ENCODE peak calls at places on chromosome 13, in four cellular contexts. M, J, A and H are unnamed samples.

GRCh38 chr13:20873348-20873747 is 29.2 kb downstream of the XPO4 start:
- ATAC-seq in A (no peak), M (no peak), J (no peak), H (no peak)

GRCh38 chr13:27038323-27038722 is 133.3 kb downstream of the USP12 start:
- ATAC-seq in J (no peak), M (no peak), A (no peak), H (no peak)

GRCh38 chr13:82800391-82800790 is 1081.9 kb downstream of the SLITRK1 start:
- ATAC-seq in A (no peak), J (no peak), M (no peak), H (no peak)

GRCh38 chr13:101712026-101712348 is 259.5 kb downstream of the ITGBL1 start:
- ATAC-seq in A (no peak), J (peak), M (no peak), H (peak)

GRCh38 chr13:41502676-41503075 is 45.3 kb downstream of the RGCC start:
- ATAC-seq in M (no peak), J (no peak), A (no peak), H (no peak)

GRCh38 chr13:66780814-66781213 is 449.3 kb downstream of the PCDH9 start:
- ATAC-seq in A (no peak), M (no peak), J (no peak), H (no peak)

GRCh38 chr13:28609381-28609780 is 49.5 kb upstream of the POMP start:
- ATAC-seq in J (no peak), M (no peak), A (no peak), H (no peak)

GRCh38 chr13:109836629-109837607 is 50.5 kb upstream of the IRS2 start:
- ATAC-seq in J (no peak), A (no peak), M (no peak), H (no peak)

GRCh38 chr13:45691251-45691650 is 10.9 kb upstream of the CBY2 start:
- ATAC-seq in M (no peak), A (no peak), J (no peak), H (no peak)

GRCh38 chr13:44132710-44133109 is 240.9 kb upstream of the SERP2 start:
- ATAC-seq in M (no peak), A (no peak), J (peak), H (peak)

GRCh38 chr13:110690516-110690915 is 15.4 kb downstream of the CARS2 start:
- ATAC-seq in A (no peak), M (no peak), J (no peak), H (no peak)

GRCh38 chr13:85738696-85739320 is 60.4 kb downstream of the SLITRK6 start:
- ATAC-seq in M (no peak), J (no peak), A (no peak), H (no peak)

GRCh38 chr13:97385146-97385545 is 48.8 kb upstream of the RAP2A start:
- ATAC-seq in J (peak), M (no peak), A (no peak), H (no peak)

GRCh38 chr13:39777527-39778061 is 122.1 kb downstream of the COG6 start:
- ATAC-seq in J (no peak), A (peak), M (peak), H (no peak)

GRCh38 chr13:79285159-79285558 is 120.9 kb downstream of the RBM26 start:
- ATAC-seq in M (no peak), A (no peak), J (no peak), H (no peak)

GRCh38 chr13:50629497-50629896 is 214.0 kb downstream of the DLEU7 start:
- ATAC-seq in J (no peak), A (no peak), M (no peak), H (no peak)

GRCh38 chr13:110944968-110945952 is 30.4 kb upstream of the ANKRD10 start:
- ATAC-seq in J (no peak), A (no peak), M (no peak), H (no peak)

GRCh38 chr13:77388944-77389616 is 62.2 kb upstream of the MYCBP2 start:
- ATAC-seq in M (peak), A (no peak), J (no peak), H (no peak)

GRCh38 chr13:22938576-22938975 is 242.2 kb upstream of the SGCG start:
- ATAC-seq in A (no peak), J (no peak), M (no peak), H (no peak)

GRCh38 chr13:79429309-79429708 is 23.3 kb upstream of the RBM26 start:
- ATAC-seq in M (no peak), J (no peak), A (no peak), H (no peak)